ENCODE peak calls at places on chromosomes 7 and 10, in five cellular contexts. J is A549, B is MM.1S, A is H1, U is ascending aorta. H is an unnamed sample.
A peak's percentile ranks its signal among the peaks of the same experiment; 100 is the strongest.

GRCh38 chr10:119608316-119609155 is 11.8 kb upstream of the TIAL1 start:
- DNase-seq in J (peak; percentile 58), B (no peak), A (peak; percentile 64), U (no peak), H (peak; percentile 39)

GRCh38 chr10:17358461-17358860 is 95.9 kb downstream of the ST8SIA6 start:
- DNase-seq in J (no peak), B (no peak), A (no peak), U (no peak), H (no peak)

GRCh38 chr10:33337335-33337854 is 2.9 kb upstream of the NRP1 start:
- DNase-seq in J (peak; percentile 53), B (no peak), A (no peak), U (no peak), H (no peak)

GRCh38 chr10:18960466-18961079 is 88.0 kb upstream of the MALRD1 start:
- DNase-seq in J (no peak), B (no peak), A (no peak), U (no peak), H (no peak)

GRCh38 chr7:116363637-116364432 is 135.7 kb upstream of the CAV2 start:
- DNase-seq in J (no peak), B (no peak), A (no peak), U (no peak), H (no peak)

GRCh38 chr7:26500749-26501352 is 209.2 kb downstream of the SNX10 start:
- DNase-seq in J (peak; percentile 26), B (peak; percentile 51), A (no peak), U (no peak), H (no peak)

GRCh38 chr10:50809596-50809995 is 69.9 kb downstream of the ASAH2B start:
- DNase-seq in J (no peak), B (no peak), A (no peak), U (no peak), H (no peak)

GRCh38 chr10:52216852-52217251 is 97.2 kb upstream of the DKK1 start:
- DNase-seq in J (no peak), B (peak; percentile 15), A (no peak), U (no peak), H (no peak)

GRCh38 chr10:33731322-33731721 is 396.9 kb upstream of the NRP1 start:
- DNase-seq in J (no peak), B (no peak), A (no peak), U (no peak), H (no peak)

GRCh38 chr10:13006037-13006436 is 4.5 kb upstream of the CCDC3 start:
- DNase-seq in J (no peak), B (no peak), A (no peak), U (no peak), H (no peak)

GRCh38 chr7:35258891-35259537 is 5.1 kb upstream of the TBX20 start:
- DNase-seq in J (no peak), B (no peak), A (no peak), U (no peak), H (no peak)
- H3K4me3 ChIP-seq in J (no peak overlapping the region), B (no peak overlapping the region), A (peak overlapping the region; percentile 14), U (no peak overlapping the region), H (no peak overlapping the region)

GRCh38 chr10:75432763-75433162 is 1.3 kb downstream of the LRMDA start:
- DNase-seq in J (no peak), B (no peak), A (no peak), U (no peak), H (no peak)
- H3K4me3 ChIP-seq in J (no peak overlapping the region), B (no peak overlapping the region), A (no peak overlapping the region), U (no peak overlapping the region), H (no peak overlapping the region)

GRCh38 chr7:45256775-45257174 is 99.2 kb downstream of the RAMP3 start:
- DNase-seq in J (no peak), B (no peak), A (no peak), U (no peak), H (peak; percentile 14)

GRCh38 chr7:45257284-45257683 is 99.7 kb downstream of the RAMP3 start:
- DNase-seq in J (no peak), B (no peak), A (no peak), U (no peak), H (peak; percentile 24)

GRCh38 chr7:45256309-45256708 is 98.7 kb downstream of the RAMP3 start:
- DNase-seq in J (no peak), B (no peak), A (no peak), U (no peak), H (peak; percentile 9)

GRCh38 chr7:45253368-45253767 is 95.8 kb downstream of the RAMP3 start:
- DNase-seq in J (no peak), B (no peak), A (no peak), U (no peak), H (peak; percentile 22)

GRCh38 chr7:45255187-45255586 is 97.6 kb downstream of the RAMP3 start:
- DNase-seq in J (no peak), B (no peak), A (no peak), U (no peak), H (peak; percentile 20)
- H3K4me3 ChIP-seq in J (no peak overlapping the region), B (no peak overlapping the region), A (no peak overlapping the region), U (no peak overlapping the region), H (no peak overlapping the region)

GRCh38 chr10:122864901-122865300 is 14.5 kb downstream of the FAM24B start:
- DNase-seq in J (peak; percentile 40), B (no peak), A (no peak), U (no peak), H (no peak)
- H3K4me3 ChIP-seq in J (peak overlapping the region; percentile 4), B (no peak overlapping the region), A (no peak overlapping the region), U (no peak overlapping the region), H (no peak overlapping the region)

DNA sequence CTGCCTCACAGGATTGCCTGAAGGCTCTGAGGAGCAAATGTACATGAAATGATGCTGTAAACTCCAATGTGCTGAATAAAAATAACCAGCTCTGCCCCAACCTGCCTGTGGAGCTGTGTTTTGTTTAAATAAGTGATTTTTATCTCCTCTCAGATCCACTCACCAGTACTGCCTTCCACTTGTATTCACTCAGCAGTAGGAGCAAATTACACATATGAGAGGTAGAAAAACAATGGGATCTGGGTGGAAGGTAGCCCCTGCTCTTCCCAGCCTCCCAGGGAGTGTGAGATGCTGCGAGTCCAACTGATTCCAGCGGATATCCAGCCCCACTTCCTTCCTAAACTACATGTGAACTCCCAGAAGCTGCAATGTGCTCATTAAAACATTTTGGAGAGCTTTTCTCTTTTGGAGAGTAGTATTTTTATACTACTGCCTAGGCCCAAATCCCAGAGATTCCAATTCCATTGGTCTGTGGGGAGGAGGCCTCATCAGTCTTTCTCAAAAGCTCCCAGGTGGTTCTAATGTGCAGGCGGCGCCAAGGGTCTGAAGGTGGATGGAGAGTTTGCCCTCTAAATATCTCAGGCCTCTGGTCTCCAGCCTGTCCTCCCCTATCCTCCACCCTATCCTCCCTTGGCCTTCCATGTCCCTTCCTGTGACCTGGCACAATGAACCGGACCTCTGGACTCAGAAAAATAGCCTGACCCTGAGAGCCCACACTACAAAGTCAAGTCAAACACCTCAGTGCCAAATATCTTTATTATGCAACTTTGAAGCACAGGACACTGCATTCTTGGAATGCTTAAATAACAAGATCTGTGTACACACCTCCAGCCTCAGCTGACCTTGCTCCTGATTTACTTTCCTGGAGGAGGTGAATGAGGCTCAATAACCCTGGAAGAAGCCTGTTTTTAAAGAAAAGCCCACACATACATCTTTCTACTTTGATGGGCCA is 46.2 kb downstream of the CPVL start:
- DNase-seq in J (no peak), B (no peak), A (no peak), U (no peak), H (no peak)
- H3K4me3 ChIP-seq in J (no peak overlapping the region), B (no peak overlapping the region), A (no peak overlapping the region), U (no peak overlapping the region), H (no peak overlapping the region)

GRCh38 chr10:10794056-10794455 is 223.6 kb upstream of the CELF2 start:
- DNase-seq in J (no peak), B (no peak), A (no peak), U (no peak), H (no peak)
- H3K4me3 ChIP-seq in J (no peak overlapping the region), B (no peak overlapping the region), A (no peak overlapping the region), U (no peak overlapping the region), H (peak overlapping the region; percentile 8)

DNA sequence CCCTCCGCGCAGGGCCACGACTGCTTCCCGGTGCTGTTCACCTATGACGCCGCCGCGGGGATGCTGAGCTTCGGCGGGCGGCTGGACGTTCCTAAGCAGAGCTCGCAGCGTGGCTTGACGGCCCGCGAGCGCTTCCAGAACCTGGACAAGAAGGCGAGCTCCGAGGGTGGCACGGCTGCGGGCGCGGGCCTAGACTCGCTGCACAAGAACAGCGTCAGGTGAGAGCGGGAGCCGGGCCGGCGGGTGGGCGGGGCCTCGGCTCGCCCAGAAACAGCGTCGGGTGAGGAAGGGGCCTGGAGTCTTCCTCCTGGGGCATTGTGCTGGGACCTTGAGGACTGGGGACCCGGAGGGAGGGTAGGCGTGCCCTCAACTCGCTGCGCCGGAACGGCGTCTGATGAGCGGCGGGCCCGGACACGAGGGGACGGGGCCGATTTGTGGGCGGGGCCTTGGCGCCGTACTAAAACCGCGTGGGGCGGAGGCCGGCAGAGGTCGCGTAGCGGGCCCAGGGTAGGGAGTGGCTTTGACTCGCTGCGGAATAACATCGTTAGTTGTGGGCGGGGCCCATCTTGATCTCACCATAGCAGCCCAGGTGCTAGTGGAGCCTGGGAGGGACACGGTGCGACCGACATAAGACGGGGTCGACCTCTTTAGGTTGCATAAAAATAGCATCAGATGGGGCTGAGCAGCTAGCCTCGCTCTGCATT is 15.6 kb downstream of the PDAP1 start:
- DNase-seq in J (no peak), B (peak; percentile 83), A (peak; percentile 91), U (no peak), H (peak; percentile 80)
- H3K4me3 ChIP-seq in J (no peak overlapping the region), B (peak overlapping the region; percentile 65), A (peak overlapping the region; percentile 66), U (peak overlapping the region; percentile 80), H (peak overlapping the region; percentile 27)

DNA sequence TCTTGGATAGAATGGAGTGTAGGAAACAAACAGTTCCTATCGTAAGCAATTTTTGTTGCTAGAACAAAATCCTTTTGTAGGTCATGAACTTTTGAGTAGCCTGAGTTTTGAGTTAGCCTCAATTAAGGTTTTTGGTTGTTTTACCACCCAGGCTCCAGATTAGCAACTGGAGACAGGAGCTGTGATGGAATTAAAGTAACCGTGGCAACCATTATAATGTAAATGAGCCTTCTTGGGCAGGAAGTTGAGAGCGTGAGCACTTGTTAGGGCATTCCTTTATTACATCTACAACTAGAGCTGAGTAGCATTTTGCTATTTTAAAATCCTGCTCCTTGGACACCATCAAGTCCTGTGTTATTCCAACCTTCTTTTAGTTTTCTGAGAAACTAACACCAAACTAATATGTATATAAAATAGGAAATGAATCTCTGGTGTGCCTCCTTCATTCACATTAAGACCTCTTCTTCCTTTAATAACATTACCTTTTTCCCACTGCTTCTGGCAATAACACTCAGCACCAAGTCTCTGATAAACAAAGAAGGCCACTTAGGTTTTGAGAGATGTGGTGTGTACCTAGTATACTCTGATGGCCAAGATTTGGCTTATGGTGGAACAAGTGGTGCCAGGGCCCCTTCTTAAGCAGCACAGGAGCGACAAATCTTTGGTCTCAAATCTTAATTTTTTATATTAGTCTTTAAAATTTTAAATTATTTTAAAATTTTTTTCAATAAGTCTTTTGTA is 34.0 kb downstream of the AHCYL2 start:
- DNase-seq in J (no peak), B (no peak), A (no peak), U (no peak), H (no peak)
- H3K4me3 ChIP-seq in J (no peak overlapping the region), B (no peak overlapping the region), A (no peak overlapping the region), U (no peak overlapping the region), H (no peak overlapping the region)

DNA sequence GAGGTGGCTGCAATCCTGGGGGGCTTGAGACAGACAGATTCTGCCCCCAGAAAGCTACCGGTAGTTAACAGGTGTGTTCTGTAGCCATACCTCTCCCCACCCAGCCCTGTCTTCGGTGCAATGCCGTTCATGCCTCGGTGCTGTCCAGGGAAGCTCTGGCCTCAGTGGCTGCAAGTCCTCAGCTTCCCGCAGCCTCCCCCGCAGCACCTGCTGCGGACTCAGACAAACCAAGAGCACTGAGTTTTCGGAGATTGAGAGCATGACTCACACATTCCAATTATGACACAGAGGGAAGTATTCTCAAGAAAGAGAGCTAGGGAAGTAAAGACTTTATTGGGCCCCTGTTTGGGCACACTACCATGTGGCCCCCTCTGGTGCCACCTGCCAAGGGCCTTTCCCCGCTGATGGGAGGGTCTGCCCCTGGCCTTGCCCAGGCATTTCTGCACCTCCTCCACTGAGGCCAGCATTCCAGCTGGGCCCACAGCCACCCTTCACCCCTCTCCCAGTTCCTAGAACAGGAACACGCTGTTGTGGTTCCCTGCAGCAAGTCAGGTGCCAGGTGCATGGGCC is 30.2 kb upstream of the EZH2 start:
- DNase-seq in J (peak; percentile 41), B (no peak), A (no peak), U (no peak), H (no peak)
- H3K4me3 ChIP-seq in J (no peak overlapping the region), B (no peak overlapping the region), A (no peak overlapping the region), U (no peak overlapping the region), H (no peak overlapping the region)

H was measured in lung.